ENCODE peak calls at places on chromosomes 1 and 21, in six cellular contexts. D is ascending aorta; G is iris pigment epithelial cell; Y is H9; U is kidney epithelial cell; B is activated CD8-positive, alpha-beta memory T cell treated with anti-CD3 and anti-CD28 coated beads, Interleukin-2, amount 10 ng/mL, durations not matched to agents 7 days and 5 days. E is an unnamed sample.

GRCh38 chr1:25904942-25905679 is 1.1 kb downstream of the STMN1 start:
- DNase-seq in D (peak), G (peak), B (peak), U (peak), Y (peak), E (peak)

GRCh38 chr1:169708633-169709032 is 2.8 kb downstream of the SELL start:
- DNase-seq in Y (no peak), D (no peak), U (no peak), G (no peak), B (no peak), E (no peak)

GRCh38 chr1:6967431-6968079 is 182.3 kb downstream of the CAMTA1 start:
- DNase-seq in B (no peak), D (no peak), U (no peak), G (no peak), Y (no peak), E (no peak)

GRCh38 chr1:84550826-84551225 is 23.4 kb downstream of the CTBS start:
- DNase-seq in B (no peak), U (no peak), G (no peak), Y (no peak), D (no peak), E (no peak)

GRCh38 chr1:15046487-15047165 is 106.9 kb upstream of the TMEM51 start:
- DNase-seq in Y (peak), U (no peak), B (peak), G (peak), D (peak), E (peak)

GRCh38 chr21:36207577-36208320 is 51.1 kb downstream of the DOP1B start:
- DNase-seq in B (no peak), D (no peak), Y (no peak), U (no peak), G (peak), E (no peak)

GRCh38 chr1:201970334-201971159 is 11.9 kb upstream of the RNPEP start:
- DNase-seq in G (peak), U (no peak), D (no peak), Y (no peak), B (no peak), E (no peak)

GRCh38 chr1:160877221-160877620 is 7.8 kb downstream of the ITLN1 start:
- DNase-seq in B (no peak), Y (no peak), U (no peak), D (no peak), G (no peak), E (no peak)

GRCh38 chr21:41941941-41942340 is 11.9 kb downstream of the C2CD2 start:
- DNase-seq in B (no peak), D (no peak), G (no peak), Y (no peak), U (no peak), E (no peak)

GRCh38 chr1:235758931-235759330 is 107.8 kb downstream of the LYST start:
- DNase-seq in Y (no peak), G (peak), B (no peak), D (no peak), U (no peak), E (no peak)

GRCh38 chr1:226034482-226034881 is 28.0 kb upstream of the H3-3A start:
- DNase-seq in G (peak), B (no peak), D (peak), Y (no peak), U (no peak), E (no peak)

GRCh38 chr1:226195144-226195543 is 8.6 kb upstream of the ACBD3 start:
- DNase-seq in Y (no peak), B (no peak), D (no peak), U (no peak), G (no peak), E (no peak)

GRCh38 chr1:8259498-8260290 is 58.2 kb upstream of the SLC45A1 start:
- DNase-seq in G (peak), B (no peak), Y (no peak), D (peak), U (no peak), E (no peak)

GRCh38 chr21:16837319-16837718 is 675.5 kb upstream of the CXADR start:
- DNase-seq in B (no peak), D (no peak), Y (no peak), G (peak), U (no peak), E (no peak)

GRCh38 chr21:35189077-35189863 is 140.2 kb upstream of the RUNX1 start:
- DNase-seq in Y (no peak), U (no peak), B (no peak), D (no peak), G (peak), E (no peak)

GRCh38 chr1:25784575-25785051 is 15.4 kb upstream of the SELENON start:
- DNase-seq in D (no peak), B (no peak), U (no peak), G (peak), Y (no peak), E (no peak)

GRCh38 chr1:67053535-67053784 is 488 bp downstream of the SLC35D1 start:
- DNase-seq in Y (no peak), U (no peak), D (peak), B (no peak), G (peak), E (peak)

GRCh38 chr1:205354259-205354904 is 2.3 kb downstream of the KLHDC8A start:
- DNase-seq in Y (no peak), B (peak), D (peak), G (peak), U (no peak), E (no peak)

GRCh38 chr1:55893155-55893554 is 678.0 kb upstream of the USP24 start:
- DNase-seq in B (no peak), Y (no peak), D (no peak), U (peak), G (peak), E (peak)

GRCh38 chr1:212981025-212981495 is 30.7 kb downstream of the VASH2 start:
- DNase-seq in Y (peak), G (no peak), B (peak), D (no peak), U (no peak), E (peak)

GRCh38 chr1:162185299-162185698 is 115.8 kb downstream of the NOS1AP start:
- DNase-seq in D (no peak), G (peak), B (no peak), U (no peak), Y (no peak), E (no peak)

GRCh38 chr1:234954613-234955012 is 174.0 kb downstream of the TOMM20 start:
- DNase-seq in Y (no peak), B (no peak), U (no peak), G (no peak), D (peak), E (peak)

GRCh38 chr1:221712776-221713431 is 29.0 kb downstream of the DUSP10 start:
- DNase-seq in U (no peak), G (no peak), Y (no peak), D (no peak), B (peak), E (no peak)

GRCh38 chr1:40299366-40300248 is 17.5 kb downstream of the COL9A2 start:
- DNase-seq in U (no peak), Y (no peak), D (peak), B (no peak), G (no peak), E (no peak)

GRCh38 chr1:92484171-92484471 is 2.6 kb downstream of the GFI1 start:
- DNase-seq in Y (no peak), U (no peak), D (no peak), G (no peak), B (no peak), E (no peak)

GRCh38 chr1:198794498-198794897 is 155.7 kb downstream of the PTPRC start:
- DNase-seq in U (no peak), Y (no peak), G (peak), D (no peak), B (no peak), E (no peak)

GRCh38 chr1:1021010-1021845 is 1.3 kb downstream of the AGRN start:
- DNase-seq in Y (no peak), D (no peak), U (no peak), B (no peak), G (peak), E (peak)

GRCh38 chr21:42561742-42562141 is 48.1 kb downstream of the SLC37A1 start:
- DNase-seq in D (peak), B (no peak), U (no peak), Y (no peak), G (no peak), E (no peak)

GRCh38 chr1:18557621-18558465 is 72.8 kb upstream of the PAX7 start:
- DNase-seq in G (peak), D (no peak), Y (peak), U (no peak), B (no peak), E (peak)

GRCh38 chr1:93056214-93056613 is 22.9 kb upstream of the MTF2 start:
- DNase-seq in B (peak), U (no peak), G (peak), Y (peak), D (no peak), E (peak)

GRCh38 chr21:24825348-24825747 is 781.9 kb downstream of the MRPL39 start:
- DNase-seq in D (no peak), B (no peak), Y (no peak), U (no peak), G (no peak), E (no peak)

GRCh38 chr1:186839077-186839400 is 10.3 kb downstream of the PLA2G4A start:
- DNase-seq in U (no peak), B (no peak), D (no peak), G (no peak), Y (no peak), E (no peak)

GRCh38 chr1:76942549-76942948 is 75.3 kb downstream of the ST6GALNAC5 start:
- DNase-seq in U (no peak), Y (no peak), G (peak), B (no peak), D (no peak), E (no peak)

GRCh38 chr1:67535474-67535873 is 105.3 kb upstream of the SERBP1 start:
- DNase-seq in Y (peak), G (peak), D (peak), U (peak), B (peak), E (peak)

GRCh38 chr1:147760481-147761260 is at the start of gene GJA5:
- DNase-seq in Y (no peak), U (no peak), B (no peak), G (peak), D (no peak), E (no peak)

GRCh38 chr1:206924549-206925115 is 2.9 kb upstream of the FCMR start:
- DNase-seq in D (no peak), U (no peak), G (no peak), B (peak), Y (no peak), E (no peak)

E was measured in ELF-1.